ENCODE peak calls at places on chromosomes 3 and 15, in five cellular contexts. L is astrocyte of the spinal cord, U is stomach, Z is IMR-90, D is left ventricle myocardium inferior. C is an unnamed sample.
A peak's percentile ranks its signal among the peaks of the same experiment; 100 is the strongest.

GRCh38 chr3:42123012-42123581 is 31.9 kb downstream of the TRAK1 start:
- DNase-seq in L (no peak), U (no peak), Z (peak; percentile 55), D (no peak), C (peak; percentile 28)

GRCh38 chr15:62125763-62126162 is 39.3 kb downstream of the C2CD4B start:
- DNase-seq in L (no peak), U (no peak), Z (peak; percentile 50), D (no peak), C (no peak)

GRCh38 chr15:39509941-39510845 is 70.7 kb upstream of the THBS1 start:
- DNase-seq in L (no peak), U (no peak), Z (peak; percentile 45), D (peak; percentile 60), C (peak; percentile 29)

GRCh38 chr3:157494581-157495281 is 8.5 kb downstream of the VEPH1 start:
- DNase-seq in L (peak; percentile 38), U (no peak), Z (peak; percentile 32), D (no peak), C (no peak)

GRCh38 chr15:42490246-42490742 is 647 bp downstream of the ZNF106 start:
- DNase-seq in L (peak; percentile 29), U (no peak), Z (peak; percentile 4), D (no peak), C (no peak)

GRCh38 chr3:49785565-49786356 is 581 bp downstream of the IP6K1 start:
- DNase-seq in L (peak; percentile 45), U (peak; percentile 39), Z (peak; percentile 28), D (no peak), C (no peak)

GRCh38 chr15:36075333-36075732 is 504.1 kb upstream of the CDIN1 start:
- DNase-seq in L (no peak), U (no peak), Z (peak; percentile 30), D (no peak), C (no peak)

GRCh38 chr15:74664028-74664616 is 31.7 kb downstream of the EDC3 start:
- DNase-seq in L (peak; percentile 29), U (peak; percentile 80), Z (peak; percentile 75), D (peak; percentile 36), C (peak; percentile 23)

GRCh38 chr3:45670995-45671394 is 18.2 kb upstream of the SACM1L start:
- DNase-seq in L (no peak), U (no peak), Z (no peak), D (no peak), C (no peak)

GRCh38 chr3:197027896-197028710 is 1.5 kb downstream of the MELTF start:
- DNase-seq in L (no peak), U (no peak), Z (no peak), D (no peak), C (no peak)

GRCh38 chr3:3068358-3068881 is 41.8 kb downstream of the IL5RA start:
- DNase-seq in L (no peak), U (no peak), Z (no peak), D (no peak), C (no peak)

GRCh38 chr3:134681527-134681910 is 30.7 kb upstream of the KY start:
- DNase-seq in L (no peak), U (no peak), Z (no peak), D (no peak), C (no peak)

GRCh38 chr15:70505411-70505919 is 257.9 kb downstream of the UACA start:
- DNase-seq in L (peak; percentile 88), U (no peak), Z (peak; percentile 87), D (no peak), C (no peak)

GRCh38 chr3:48851407-48851806 is 3.7 kb upstream of the PRKAR2A start:
- DNase-seq in L (peak; percentile 51), U (no peak), Z (peak; percentile 66), D (no peak), C (no peak)

GRCh38 chr3:40847571-40847992 is 322.8 kb downstream of the ZNF621 start:
- DNase-seq in L (peak; percentile 88), U (no peak), Z (no peak), D (no peak), C (no peak)

DNA sequence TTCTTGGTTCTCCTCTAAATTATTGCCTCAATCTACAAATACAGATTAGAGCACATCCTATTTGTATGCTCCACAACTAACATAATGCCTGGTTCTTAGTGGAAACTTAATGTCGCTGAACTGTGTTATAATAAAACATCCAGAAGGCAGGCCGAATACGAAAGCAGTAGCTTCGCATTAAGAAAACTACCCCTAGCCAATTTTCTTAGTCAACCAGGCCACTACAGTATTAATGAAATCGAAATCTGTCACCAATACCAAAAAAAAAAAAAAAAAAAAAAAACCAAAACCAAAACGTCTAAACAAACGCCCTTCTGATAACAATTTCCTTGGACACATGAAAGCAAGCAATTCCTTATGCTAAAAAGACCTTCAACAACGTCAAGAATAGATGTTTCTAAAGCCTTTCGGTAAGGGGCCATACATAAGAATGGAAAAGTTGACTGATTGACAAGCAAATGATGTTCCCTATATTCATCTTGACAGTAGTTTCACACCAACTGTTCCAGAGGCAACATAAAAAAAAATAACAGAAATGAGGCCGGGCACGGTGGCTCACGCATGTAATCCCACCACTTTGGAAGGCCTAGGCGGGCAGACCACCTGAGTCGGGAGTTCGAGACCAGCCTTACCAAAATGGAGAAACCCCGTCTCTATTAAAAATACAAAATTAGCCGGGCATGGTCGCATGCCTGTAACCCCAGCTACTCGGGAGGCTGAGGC is 1.3 kb downstream of the DENND6A start:
- DNase-seq in L (peak; percentile 17), U (no peak), Z (peak; percentile 7), D (no peak), C (no peak)
- H3K4me3 ChIP-seq in L (peak overlapping the region; percentile 70), U (peak overlapping the region; percentile 63), Z (peak overlapping the region; percentile 77), D (peak overlapping the region; percentile 83), C (peak overlapping the region; percentile 70)

DNA sequence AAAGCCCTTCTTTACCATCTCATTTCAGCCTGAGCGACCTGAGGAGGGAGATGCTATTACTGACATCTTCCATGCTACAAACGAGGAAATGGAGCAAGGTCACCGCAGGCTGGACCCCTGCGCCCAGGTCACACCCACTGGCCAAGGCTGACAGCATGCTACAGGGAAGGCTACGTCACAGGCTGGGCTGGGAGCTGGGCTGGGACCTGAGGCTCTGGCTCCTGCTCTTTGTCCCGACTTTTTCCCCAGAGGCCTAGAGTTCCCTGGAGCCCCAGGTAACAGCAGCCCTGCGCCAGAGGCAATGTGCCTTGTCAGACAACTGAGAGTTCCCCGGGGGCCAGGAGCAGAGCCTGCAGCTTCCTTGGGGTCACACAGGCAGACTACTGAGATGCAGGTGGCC is 87.2 kb downstream of the IQSEC1 start:
- DNase-seq in L (no peak), U (no peak), Z (no peak), D (no peak), C (no peak)
- H3K4me3 ChIP-seq in L (no peak overlapping the region), U (no peak overlapping the region), Z (no peak overlapping the region), D (peak overlapping the region; percentile 38), C (no peak overlapping the region)

GRCh38 chr3:62363275-62363674 is 10.1 kb downstream of the FEZF2 start:
- DNase-seq in L (no peak), U (no peak), Z (no peak), D (no peak), C (no peak)

GRCh38 chr3:62366093-62366419 is 7.3 kb downstream of the FEZF2 start:
- DNase-seq in L (no peak), U (no peak), Z (no peak), D (no peak), C (no peak)

GRCh38 chr3:62368705-62369475 is 4.5 kb downstream of the FEZF2 start:
- DNase-seq in L (no peak), U (no peak), Z (no peak), D (no peak), C (no peak)

GRCh38 chr3:62367735-62368704 is 5.3 kb downstream of the FEZF2 start:
- DNase-seq in L (no peak), U (no peak), Z (no peak), D (no peak), C (no peak)

GRCh38 chr3:62365311-62366092 is 7.8 kb downstream of the FEZF2 start:
- DNase-seq in L (no peak), U (no peak), Z (no peak), D (no peak), C (no peak)
- H3K4me3 ChIP-seq in L (no peak overlapping the region), U (no peak overlapping the region), Z (no peak overlapping the region), D (no peak overlapping the region), C (no peak overlapping the region)

GRCh38 chr3:43996379-43997301 is 245.0 kb upstream of the TOPAZ1 start:
- DNase-seq in L (peak; percentile 63), U (no peak), Z (no peak), D (no peak), C (no peak)
- H3K4me3 ChIP-seq in L (peak overlapping the region; percentile 77), U (peak overlapping the region; percentile 27), Z (no peak overlapping the region), D (peak overlapping the region; percentile 54), C (peak overlapping the region; percentile 28)

C was measured in heart right ventricle.